ENCODE peak calls at places on chromosomes 12 and 14, in nine cellular contexts. One of them, this sample, is unnamed.

GRCh38 chr14:94517248-94517640 is 8.0 kb upstream of the SERPINA12 start:
- DNase-seq in ELF-1: no peak
- DNase-seq in stimulated activated effector memory CD8-positive, alpha-beta T cell treated with anti-CD3 and anti-CD28 coated beads, Interleukin-12 subunit alpha, Interleukin-12 subunit beta, amount 100 ng/mL, for 72 hours: no peak
- DNase-seq in stimulated activated CD8-positive, alpha-beta memory T cell treated with anti-CD3 and anti-CD28 coated beads, Interleukin-15, amount 100 ng/mL, for 48 hours: no peak
- DNase-seq in esophagus squamous epithelium: no peak
- DNase-seq in HFF-Myc: no peak
- DNase-seq in stimulated activated CD4-positive, alpha-beta T cell treated with anti-CD3 and anti-CD28 coated beads, Interleukin-4, amount 100 ng/mL, for 48 hours: no peak
- DNase-seq in NCI-H774: no peak
- DNase-seq in stimulated activated naive CD4-positive, alpha-beta T cell: no peak
- DNase-seq in this sample: no peak

GRCh38 chr14:51479584-51480305 is 172.0 kb upstream of the FRMD6 start:
- DNase-seq in ELF-1: no peak
- DNase-seq in stimulated activated effector memory CD8-positive, alpha-beta T cell treated with anti-CD3 and anti-CD28 coated beads, Interleukin-12 subunit alpha, Interleukin-12 subunit beta, amount 100 ng/mL, for 72 hours: no peak
- DNase-seq in stimulated activated CD8-positive, alpha-beta memory T cell treated with anti-CD3 and anti-CD28 coated beads, Interleukin-15, amount 100 ng/mL, for 48 hours: no peak
- DNase-seq in esophagus squamous epithelium: no peak
- DNase-seq in HFF-Myc: no peak
- DNase-seq in stimulated activated CD4-positive, alpha-beta T cell treated with anti-CD3 and anti-CD28 coated beads, Interleukin-4, amount 100 ng/mL, for 48 hours: no peak
- DNase-seq in NCI-H774: no peak
- DNase-seq in stimulated activated naive CD4-positive, alpha-beta T cell: no peak
- DNase-seq in this sample: peak

GRCh38 chr12:119711693-119712092 is 43.8 kb downstream of the PRKAB1 start:
- DNase-seq in ELF-1: no peak
- DNase-seq in stimulated activated effector memory CD8-positive, alpha-beta T cell treated with anti-CD3 and anti-CD28 coated beads, Interleukin-12 subunit alpha, Interleukin-12 subunit beta, amount 100 ng/mL, for 72 hours: no peak
- DNase-seq in stimulated activated CD8-positive, alpha-beta memory T cell treated with anti-CD3 and anti-CD28 coated beads, Interleukin-15, amount 100 ng/mL, for 48 hours: no peak
- DNase-seq in esophagus squamous epithelium: no peak
- DNase-seq in HFF-Myc: no peak
- DNase-seq in stimulated activated CD4-positive, alpha-beta T cell treated with anti-CD3 and anti-CD28 coated beads, Interleukin-4, amount 100 ng/mL, for 48 hours: no peak
- DNase-seq in NCI-H774: no peak
- DNase-seq in stimulated activated naive CD4-positive, alpha-beta T cell: no peak
- DNase-seq in this sample: no peak

GRCh38 chr14:69540654-69541335 is 33.9 kb downstream of the CCDC177 start:
- DNase-seq in ELF-1: no peak
- DNase-seq in stimulated activated effector memory CD8-positive, alpha-beta T cell treated with anti-CD3 and anti-CD28 coated beads, Interleukin-12 subunit alpha, Interleukin-12 subunit beta, amount 100 ng/mL, for 72 hours: no peak
- DNase-seq in stimulated activated CD8-positive, alpha-beta memory T cell treated with anti-CD3 and anti-CD28 coated beads, Interleukin-15, amount 100 ng/mL, for 48 hours: no peak
- DNase-seq in esophagus squamous epithelium: no peak
- DNase-seq in HFF-Myc: no peak
- DNase-seq in stimulated activated CD4-positive, alpha-beta T cell treated with anti-CD3 and anti-CD28 coated beads, Interleukin-4, amount 100 ng/mL, for 48 hours: no peak
- DNase-seq in NCI-H774: no peak
- DNase-seq in stimulated activated naive CD4-positive, alpha-beta T cell: no peak
- DNase-seq in this sample: no peak

GRCh38 chr14:103488071-103488470 is 34.6 kb downstream of the CKB start:
- DNase-seq in ELF-1: no peak
- DNase-seq in stimulated activated effector memory CD8-positive, alpha-beta T cell treated with anti-CD3 and anti-CD28 coated beads, Interleukin-12 subunit alpha, Interleukin-12 subunit beta, amount 100 ng/mL, for 72 hours: no peak
- DNase-seq in stimulated activated CD8-positive, alpha-beta memory T cell treated with anti-CD3 and anti-CD28 coated beads, Interleukin-15, amount 100 ng/mL, for 48 hours: no peak
- DNase-seq in esophagus squamous epithelium: no peak
- DNase-seq in HFF-Myc: no peak
- DNase-seq in stimulated activated CD4-positive, alpha-beta T cell treated with anti-CD3 and anti-CD28 coated beads, Interleukin-4, amount 100 ng/mL, for 48 hours: no peak
- DNase-seq in NCI-H774: no peak
- DNase-seq in stimulated activated naive CD4-positive, alpha-beta T cell: no peak
- DNase-seq in this sample: no peak

GRCh38 chr12:115752151-115752550 is 525.3 kb downstream of the MED13L start:
- DNase-seq in ELF-1: no peak
- DNase-seq in stimulated activated effector memory CD8-positive, alpha-beta T cell treated with anti-CD3 and anti-CD28 coated beads, Interleukin-12 subunit alpha, Interleukin-12 subunit beta, amount 100 ng/mL, for 72 hours: no peak
- DNase-seq in stimulated activated CD8-positive, alpha-beta memory T cell treated with anti-CD3 and anti-CD28 coated beads, Interleukin-15, amount 100 ng/mL, for 48 hours: no peak
- DNase-seq in esophagus squamous epithelium: no peak
- DNase-seq in HFF-Myc: no peak
- DNase-seq in stimulated activated CD4-positive, alpha-beta T cell treated with anti-CD3 and anti-CD28 coated beads, Interleukin-4, amount 100 ng/mL, for 48 hours: no peak
- DNase-seq in NCI-H774: no peak
- DNase-seq in stimulated activated naive CD4-positive, alpha-beta T cell: no peak
- DNase-seq in this sample: no peak

GRCh38 chr12:124162151-124163110 is 132.5 kb upstream of the RFLNA start:
- DNase-seq in ELF-1: peak
- DNase-seq in stimulated activated effector memory CD8-positive, alpha-beta T cell treated with anti-CD3 and anti-CD28 coated beads, Interleukin-12 subunit alpha, Interleukin-12 subunit beta, amount 100 ng/mL, for 72 hours: no peak
- DNase-seq in stimulated activated CD8-positive, alpha-beta memory T cell treated with anti-CD3 and anti-CD28 coated beads, Interleukin-15, amount 100 ng/mL, for 48 hours: no peak
- DNase-seq in esophagus squamous epithelium: no peak
- DNase-seq in HFF-Myc: no peak
- DNase-seq in stimulated activated CD4-positive, alpha-beta T cell treated with anti-CD3 and anti-CD28 coated beads, Interleukin-4, amount 100 ng/mL, for 48 hours: no peak
- DNase-seq in NCI-H774: no peak
- DNase-seq in stimulated activated naive CD4-positive, alpha-beta T cell: no peak
- DNase-seq in this sample: no peak

GRCh38 chr12:23621910-23622309 is 327.6 kb downstream of the SOX5 start:
- DNase-seq in ELF-1: peak
- DNase-seq in stimulated activated effector memory CD8-positive, alpha-beta T cell treated with anti-CD3 and anti-CD28 coated beads, Interleukin-12 subunit alpha, Interleukin-12 subunit beta, amount 100 ng/mL, for 72 hours: no peak
- DNase-seq in stimulated activated CD8-positive, alpha-beta memory T cell treated with anti-CD3 and anti-CD28 coated beads, Interleukin-15, amount 100 ng/mL, for 48 hours: no peak
- DNase-seq in esophagus squamous epithelium: no peak
- DNase-seq in HFF-Myc: no peak
- DNase-seq in stimulated activated CD4-positive, alpha-beta T cell treated with anti-CD3 and anti-CD28 coated beads, Interleukin-4, amount 100 ng/mL, for 48 hours: no peak
- DNase-seq in NCI-H774: no peak
- DNase-seq in stimulated activated naive CD4-positive, alpha-beta T cell: no peak
- DNase-seq in this sample: no peak

GRCh38 chr14:52299692-52300278 is 14.3 kb upstream of the PTGER2 start:
- DNase-seq in ELF-1: peak
- DNase-seq in stimulated activated effector memory CD8-positive, alpha-beta T cell treated with anti-CD3 and anti-CD28 coated beads, Interleukin-12 subunit alpha, Interleukin-12 subunit beta, amount 100 ng/mL, for 72 hours: no peak
- DNase-seq in stimulated activated CD8-positive, alpha-beta memory T cell treated with anti-CD3 and anti-CD28 coated beads, Interleukin-15, amount 100 ng/mL, for 48 hours: no peak
- DNase-seq in esophagus squamous epithelium: no peak
- DNase-seq in HFF-Myc: no peak
- DNase-seq in stimulated activated CD4-positive, alpha-beta T cell treated with anti-CD3 and anti-CD28 coated beads, Interleukin-4, amount 100 ng/mL, for 48 hours: no peak
- DNase-seq in NCI-H774: no peak
- DNase-seq in stimulated activated naive CD4-positive, alpha-beta T cell: no peak
- DNase-seq in this sample: peak

GRCh38 chr12:53974084-53975018 is at the start of gene HOTAIR:
- DNase-seq in ELF-1: no peak
- DNase-seq in stimulated activated effector memory CD8-positive, alpha-beta T cell treated with anti-CD3 and anti-CD28 coated beads, Interleukin-12 subunit alpha, Interleukin-12 subunit beta, amount 100 ng/mL, for 72 hours: no peak
- DNase-seq in stimulated activated CD8-positive, alpha-beta memory T cell treated with anti-CD3 and anti-CD28 coated beads, Interleukin-15, amount 100 ng/mL, for 48 hours: no peak
- DNase-seq in esophagus squamous epithelium: no peak
- DNase-seq in HFF-Myc: no peak
- DNase-seq in stimulated activated CD4-positive, alpha-beta T cell treated with anti-CD3 and anti-CD28 coated beads, Interleukin-4, amount 100 ng/mL, for 48 hours: no peak
- DNase-seq in NCI-H774: peak
- DNase-seq in stimulated activated naive CD4-positive, alpha-beta T cell: no peak
- DNase-seq in this sample: no peak

This sample was measured in NCI-H460.